ENCODE peak calls at places on chromosomes 13 and 19, in eight cellular contexts. J is NCI-H748 treated with DMSO at 0.1 percent for 48 hours; D is stimulated activated effector memory CD8-positive, alpha-beta T cell treated with anti-CD3 and anti-CD28 coated beads, Interleukin-12 subunit alpha, Interleukin-12 subunit beta, amount 100 ng/mL, for 72 hours; G is NCI-H1694; P is stimulated activated naive CD8-positive, alpha-beta T cell treated with anti-CD3 and anti-CD28 coated beads, Interleukin-15, Interleukin-2, amounts not matched to agents 100 U/mL and 50 U/mL, for 24 hours; M is amygdala; E is small intestine; W is gastrocnemius medialis. U is an unnamed sample.

GRCh38 chr13:95603887-95604533 is 40.5 kb downstream of the DZIP1 start:
- DNase-seq in J (no peak), D (no peak), G (peak), P (no peak), M (no peak), E (peak), W (no peak), U (peak)

GRCh38 chr13:110912651-110913051 is 2.2 kb downstream of the ANKRD10 start:
- DNase-seq in J (no peak), D (no peak), G (no peak), P (no peak), M (no peak), E (peak), W (peak), U (no peak)

GRCh38 chr13:111058796-111059506 is 56.2 kb upstream of the ARHGEF7 start:
- DNase-seq in J (no peak), D (no peak), G (no peak), P (no peak), M (no peak), E (no peak), W (no peak), U (no peak)

GRCh38 chr13:67146523-67147130 is 83.5 kb downstream of the PCDH9 start:
- DNase-seq in J (no peak), D (no peak), G (no peak), P (no peak), M (no peak), E (no peak), W (no peak), U (no peak)

GRCh38 chr13:73040968-73041580 is 17.7 kb upstream of the KLF5 start:
- DNase-seq in J (no peak), D (no peak), G (no peak), P (no peak), M (no peak), E (peak), W (no peak), U (no peak)

GRCh38 chr19:19528721-19529490 is at the start of gene YJEFN3:
- DNase-seq in J (peak), D (no peak), G (no peak), P (no peak), M (peak), E (no peak), W (no peak), U (peak)

GRCh38 chr19:31666126-31666525 is 316.9 kb upstream of the TSHZ3 start:
- DNase-seq in J (no peak), D (no peak), G (no peak), P (no peak), M (no peak), E (no peak), W (no peak), U (no peak)

GRCh38 chr13:33789757-33790156 is 28.2 kb upstream of the RFC3 start:
- DNase-seq in J (no peak), D (no peak), G (no peak), P (no peak), M (no peak), E (no peak), W (no peak), U (no peak)

GRCh38 chr13:43981091-43981490 is 101.4 kb downstream of the LACC1 start:
- DNase-seq in J (no peak), D (no peak), G (no peak), P (no peak), M (no peak), E (no peak), W (no peak), U (no peak)

GRCh38 chr13:102286326-102286725 is 115.5 kb downstream of the FGF14 start:
- DNase-seq in J (no peak), D (no peak), G (no peak), P (no peak), M (no peak), E (no peak), W (no peak), U (no peak)

GRCh38 chr19:38452430-38453366 is 19.2 kb downstream of the RYR1 start:
- DNase-seq in J (no peak), D (no peak), G (no peak), P (peak), M (no peak), E (peak), W (peak), U (no peak)

GRCh38 chr13:27923794-27924528 is 4.2 kb downstream of the PDX1 start:
- DNase-seq in J (no peak), D (peak), G (no peak), P (peak), M (no peak), E (peak), W (no peak), U (no peak)

GRCh38 chr13:41004875-41005693 is 14.0 kb downstream of the ELF1 start:
- DNase-seq in J (no peak), D (no peak), G (no peak), P (no peak), M (no peak), E (peak), W (no peak), U (no peak)

GRCh38 chr13:49311816-49312215 is 64.1 kb downstream of the CDADC1 start:
- DNase-seq in J (no peak), D (no peak), G (no peak), P (no peak), M (no peak), E (no peak), W (no peak), U (no peak)

GRCh38 chr19:10074153-10074552 is 12.0 kb upstream of the SHFL start:
- DNase-seq in J (no peak), D (peak), G (peak), P (peak), M (no peak), E (peak), W (no peak), U (no peak)

GRCh38 chr19:47518139-47518538 is 3.3 kb upstream of the NAPA start:
- DNase-seq in J (no peak), D (peak), G (no peak), P (peak), M (no peak), E (no peak), W (no peak), U (no peak)

GRCh38 chr13:113275387-113275786 is 21.7 kb upstream of the LAMP1 start:
- DNase-seq in J (no peak), D (no peak), G (peak), P (peak), M (no peak), E (peak), W (peak), U (no peak)

GRCh38 chr19:38394488-38394887 is 6.0 kb downstream of the SPRED3 start:
- DNase-seq in J (no peak), D (peak), G (no peak), P (peak), M (no peak), E (peak), W (no peak), U (no peak)

GRCh38 chr13:21310220-21310619 is 133.8 kb downstream of the MRPL57 start:
- DNase-seq in J (no peak), D (no peak), G (no peak), P (no peak), M (no peak), E (no peak), W (no peak), U (no peak)

GRCh38 chr13:111095031-111095840 is 19.9 kb upstream of the ARHGEF7 start:
- DNase-seq in J (no peak), D (no peak), G (no peak), P (no peak), M (no peak), E (no peak), W (no peak), U (no peak)

GRCh38 chr13:108597943-108598342 is 31.5 kb upstream of the MYO16 start:
- DNase-seq in J (no peak), D (no peak), G (no peak), P (no peak), M (no peak), E (no peak), W (no peak), U (no peak)

GRCh38 chr13:24124789-24125476 is 35.6 kb upstream of the SPATA13 start:
- DNase-seq in J (no peak), D (no peak), G (no peak), P (no peak), M (no peak), E (peak), W (no peak), U (no peak)

GRCh38 chr19:17969096-17969792 is 2.3 kb downstream of the KCNN1 start:
- DNase-seq in J (no peak), D (no peak), G (no peak), P (no peak), M (no peak), E (no peak), W (no peak), U (peak)

U was measured in posterior cingulate gyrus.